ENCODE peak calls at places on chromosomes 4 and X, in five cellular contexts. P, L, S, C and Y are unnamed samples.

GRCh38 chr4:111269439-111269838 is 646.6 kb upstream of the PITX2 start:
- DNase-seq in P (no peak), S (no peak), L (no peak), C (no peak), Y (no peak)

GRCh38 chr4:109571494-109571893 is 11.4 kb downstream of the MCUB start:
- DNase-seq in L (no peak), P (no peak), C (no peak), S (no peak), Y (no peak)

GRCh38 chrX:48891402-48892288 is 5.9 kb downstream of the TIMM17B start:
- DNase-seq in P (peak; percentile 91), C (peak; percentile 70), L (peak; percentile 67), S (peak; percentile 85), Y (peak; percentile 88)

GRCh38 chr4:111475001-111475400 is 670.3 kb upstream of the FAM241A start:
- DNase-seq in S (peak; percentile 6), C (peak; percentile 39), P (peak; percentile 52), L (no peak), Y (no peak)

GRCh38 chrX:3129256-3129655 is 88.0 kb downstream of the ARSF start:
- DNase-seq in C (peak; percentile 28), S (peak; percentile 31), P (no peak), L (no peak), Y (no peak)

GRCh38 chr4:188986271-188986689 is 847.0 kb downstream of the TRIML1 start:
- DNase-seq in P (peak; percentile 75), C (peak; percentile 96), L (no peak), S (peak; percentile 89), Y (no peak)

GRCh38 chrX:103791826-103792458 is 15.3 kb downstream of the PLP1 start:
- DNase-seq in L (no peak), P (peak; percentile 59), C (peak; percentile 48), S (no peak), Y (no peak)

GRCh38 chrX:460823-461640 is 74.3 kb upstream of the PPP2R3B start:
- DNase-seq in S (no peak), C (no peak), L (no peak), P (no peak), Y (peak; percentile 23)

GRCh38 chrX:40539214-40540142 is 41.3 kb upstream of the ATP6AP2 start:
- DNase-seq in S (peak; percentile 32), P (no peak), C (peak; percentile 71), L (peak; percentile 1), Y (no peak)

GRCh38 chr4:98611649-98612317 is 46.6 kb downstream of the TSPAN5 start:
- DNase-seq in C (no peak), P (no peak), L (no peak), S (no peak), Y (no peak)

GRCh38 chr4:63921561-63921960 is 487.7 kb downstream of the TECRL start:
- DNase-seq in C (no peak), P (no peak), S (no peak), L (no peak), Y (no peak)

GRCh38 chr4:53671757-53672156 is 80.5 kb upstream of the LNX1 start:
- DNase-seq in C (no peak), L (no peak), P (no peak), S (no peak), Y (no peak)

GRCh38 chr4:139835006-139835405 is 169.4 kb downstream of the MGST2 start:
- DNase-seq in L (no peak), P (no peak), S (no peak), C (peak; percentile 6), Y (no peak)

GRCh38 chr4:151014521-151015457 is at the start of gene LRBA:
- DNase-seq in L (peak; percentile 88), P (peak; percentile 80), S (peak; percentile 89), C (peak; percentile 21), Y (peak; percentile 90)

GRCh38 chr4:94466923-94467322 is 15.2 kb downstream of the PDLIM5 start:
- DNase-seq in S (no peak), C (no peak), P (no peak), L (no peak), Y (no peak)

GRCh38 chr4:41360214-41360910 is 103.6 kb downstream of the UCHL1 start:
- DNase-seq in P (peak; percentile 67), L (no peak), C (peak; percentile 20), S (peak; percentile 24), Y (peak; percentile 75)

GRCh38 chr4:184267673-184268573 is 50.2 kb upstream of the ENPP6 start:
- DNase-seq in P (peak; percentile 65), S (peak; percentile 86), L (peak; percentile 94), C (peak; percentile 97), Y (no peak)

GRCh38 chr4:171565130-171565788 is 247.9 kb upstream of the GALNTL6 start:
- DNase-seq in S (no peak), P (no peak), L (no peak), C (no peak), Y (no peak)

GRCh38 chrX:139077303-139078131 is 366.0 kb upstream of the FGF13 start:
- DNase-seq in S (peak; percentile 70), P (peak; percentile 88), C (no peak), L (no peak), Y (no peak)

GRCh38 chr4:80407246-80407645 is 71.7 kb downstream of the CFAP299 start:
- DNase-seq in S (no peak), L (no peak), C (peak; percentile 88), P (peak; percentile 2), Y (no peak)

GRCh38 chr4:184259866-184260265 is 42.2 kb upstream of the ENPP6 start:
- DNase-seq in L (no peak), S (no peak), P (no peak), C (no peak), Y (no peak)

GRCh38 chr4:8281519-8282133 is 12.1 kb downstream of the HTRA3 start:
- DNase-seq in S (no peak), L (no peak), C (peak; percentile 74), P (no peak), Y (no peak)

GRCh38 chrX:154083134-154083517 is 14.4 kb downstream of the MECP2 start:
- DNase-seq in S (no peak), P (no peak), L (no peak), C (no peak), Y (no peak)

GRCh38 chrX:38045697-38046096 is 39.3 kb downstream of the SYTL5 start:
- DNase-seq in S (no peak), C (no peak), L (no peak), P (peak; percentile 69), Y (no peak)

GRCh38 chr4:6781113-6781512 is 1.4 kb upstream of the KIAA0232 start:
- DNase-seq in S (no peak), L (no peak), C (no peak), P (no peak), Y (no peak)

GRCh38 chr4:153464068-153464467 is 2.1 kb upstream of the TMEM131L start:
- DNase-seq in S (no peak), P (peak; percentile 12), C (peak; percentile 38), L (no peak), Y (no peak)

GRCh38 chr4:6898763-6899162 is 10.9 kb upstream of the TBC1D14 start:
- DNase-seq in S (no peak), P (no peak), C (no peak), L (no peak), Y (no peak)

GRCh38 chr4:147599764-147600163 is 17.4 kb upstream of the TMEM184C start:
- DNase-seq in S (no peak), L (no peak), C (peak; percentile 71), P (no peak), Y (no peak)

DNA sequence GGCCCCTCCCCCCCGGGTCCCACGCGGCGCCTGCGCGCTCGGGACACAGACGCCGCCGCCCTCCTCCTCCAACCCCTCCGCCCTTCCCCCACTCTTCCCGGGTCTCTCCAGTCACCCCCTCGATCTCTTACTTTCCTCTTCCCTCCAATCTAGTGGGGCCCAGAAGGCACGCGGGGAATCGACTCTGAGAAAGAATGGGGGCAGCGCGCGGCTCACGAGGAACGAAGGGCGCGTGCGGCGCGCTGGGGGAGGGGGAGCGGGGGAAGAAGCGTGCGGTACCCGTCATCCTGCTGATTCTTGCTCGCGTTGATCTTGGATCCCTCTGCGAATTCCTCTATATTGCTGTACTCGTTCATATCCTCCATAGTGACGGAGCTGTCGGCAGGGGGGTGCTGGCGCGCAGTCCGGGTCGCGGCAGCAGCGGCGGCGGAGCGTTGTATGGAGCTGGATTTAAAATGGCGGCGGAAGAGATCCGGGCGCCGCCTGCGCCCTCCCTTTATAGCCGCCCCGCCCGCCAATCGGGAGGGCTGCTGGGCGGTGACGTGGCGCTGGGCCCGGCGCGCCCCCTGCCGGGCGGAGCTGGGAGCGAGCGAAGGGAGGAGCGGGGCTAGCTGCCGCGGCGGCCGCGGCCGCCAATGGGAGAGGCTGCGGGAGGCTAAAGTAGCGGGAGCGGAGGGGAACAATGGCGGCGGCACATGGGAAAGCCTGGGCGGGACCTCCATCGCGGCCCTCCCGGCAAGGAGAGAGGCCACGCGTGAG is 1.1 kb downstream of the HNRNPDL start:
- DNase-seq in L (peak; percentile 92), C (peak; percentile 85), P (peak; percentile 91), S (peak; percentile 91), Y (peak; percentile 83)
- TF ChIP-seq CTCF in L (peak; percentile 84), C (peak; percentile 99), P (peak; percentile 70), S (peak; percentile 74), Y (peak; percentile 96)

DNA sequence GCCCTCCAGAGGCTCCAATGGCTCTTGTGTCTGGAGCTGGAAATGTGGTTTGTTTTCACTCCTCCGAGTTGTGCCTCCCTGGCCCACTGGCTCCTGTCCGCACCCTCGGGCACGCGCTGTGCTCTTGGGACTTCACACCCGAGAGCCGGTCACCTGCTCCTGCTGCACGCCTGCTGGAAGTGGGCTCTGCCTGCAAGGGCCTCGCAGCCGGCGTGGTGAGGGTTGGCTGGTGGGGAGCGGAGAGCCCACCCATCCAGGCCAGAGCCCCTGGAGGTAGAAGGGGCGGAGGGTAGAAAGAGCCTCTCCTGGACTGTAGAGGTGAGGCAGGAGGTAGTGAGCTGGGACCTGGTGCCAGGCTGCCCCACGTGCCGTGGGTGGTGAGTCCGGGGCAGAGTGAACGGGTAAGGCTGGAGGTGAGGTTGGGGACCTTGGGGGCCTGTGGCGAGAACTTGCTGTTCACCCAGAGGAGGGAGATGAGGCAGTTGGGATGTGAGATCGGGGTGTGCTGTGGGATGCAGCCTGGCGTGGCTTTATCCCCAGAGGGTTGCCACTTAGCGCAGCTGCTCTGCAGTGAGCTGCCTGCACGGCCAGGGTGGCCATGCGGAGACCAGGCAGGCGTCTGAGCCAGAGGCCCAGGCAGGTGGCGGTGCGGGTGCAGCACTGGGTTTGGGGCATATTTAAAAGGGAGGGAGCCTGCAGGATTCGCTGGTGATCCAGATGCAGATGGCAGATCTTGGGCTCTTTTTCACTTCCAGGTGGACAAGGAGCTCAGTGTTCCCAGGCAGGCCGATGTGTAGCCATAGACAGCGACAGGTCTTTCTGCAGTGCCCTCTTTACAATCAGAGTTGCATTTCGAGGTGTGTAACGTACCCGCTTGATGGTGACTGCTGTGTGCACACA is 48.8 kb downstream of the PCGF3 start:
- DNase-seq in P (no peak), L (no peak), S (no peak), C (no peak), Y (no peak)
- H3K27ac ChIP-seq in P (no peak overlapping the region), L (no peak overlapping the region), S (no peak overlapping the region), C (no peak overlapping the region), Y (no peak overlapping the region)

GRCh38 chr4:2483237-2483636 is 14.3 kb downstream of the RNF4 start:
- DNase-seq in S (no peak), P (no peak), L (no peak), C (no peak), Y (no peak)

GRCh38 chr4:2486981-2487380 is 18.1 kb downstream of the RNF4 start:
- DNase-seq in L (no peak), C (no peak), P (no peak), S (no peak), Y (no peak)

GRCh38 chr4:2482693-2483092 is 13.8 kb downstream of the RNF4 start:
- DNase-seq in L (peak; percentile 55), S (no peak), C (peak; percentile 35), P (no peak), Y (no peak)

GRCh38 chr4:2484169-2484568 is 15.3 kb downstream of the RNF4 start:
- DNase-seq in S (no peak), P (no peak), C (no peak), L (peak; percentile 29), Y (no peak)

GRCh38 chr4:2484993-2485392 is 16.1 kb downstream of the RNF4 start:
- DNase-seq in S (no peak), L (peak; percentile 91), C (no peak), P (no peak), Y (no peak)
- H3K4me1 ChIP-seq in S (peaks cover 9% of the 10 kb centered on the region), L (peaks cover 64% of the 10 kb centered on the region), C (peaks cover 5% of the 10 kb centered on the region), P (no peaks in the 10 kb centered on the region), Y (peaks cover 2% of the 10 kb centered on the region)

GRCh38 chr4:24551492-24552330 is 32.6 kb downstream of the DHX15 start:
- DNase-seq in L (no peak), S (no peak), C (peak; percentile 70), P (no peak), Y (no peak)
- TF ChIP-seq CTCF in L (peak; percentile 83), S (peak; percentile 30), C (peak; percentile 51), P (peak; percentile 63), Y (peak; percentile 60)